ENCODE peak calls at places on chromosome 3, in seven cellular contexts. One of them, this sample, is unnamed.

GRCh38 chr3:11810276-11810675 is 36.4 kb downstream of the TAMM41 start:
- DNase-seq in stimulated activated naive CD8-positive, alpha-beta T cell treated with anti-CD3 and anti-CD28 coated beads, Interleukin-15, Interleukin-2, amounts not matched to agents 100 U/mL and 50 U/mL, for 24 hours: no peak
- DNase-seq in CD14-positive monocyte: no peak
- DNase-seq in Caco-2: no peak
- DNase-seq in NCI-H1105 treated with DMSO at 0.1 percent for 48 hours: no peak
- DNase-seq in NCI-H1436 treated with DMSO at 0.1 percent for 48 hours: no peak
- DNase-seq in aorta: no peak
- DNase-seq in this sample: no peak

GRCh38 chr3:53551324-53551723 is 56.9 kb downstream of the CACNA1D start:
- DNase-seq in stimulated activated naive CD8-positive, alpha-beta T cell treated with anti-CD3 and anti-CD28 coated beads, Interleukin-15, Interleukin-2, amounts not matched to agents 100 U/mL and 50 U/mL, for 24 hours: no peak
- DNase-seq in CD14-positive monocyte: no peak
- DNase-seq in Caco-2: no peak
- DNase-seq in NCI-H1105 treated with DMSO at 0.1 percent for 48 hours: no peak
- DNase-seq in NCI-H1436 treated with DMSO at 0.1 percent for 48 hours: no peak
- DNase-seq in aorta: no peak
- DNase-seq in this sample: no peak

GRCh38 chr3:196489747-196490146 is 13.8 kb downstream of the RNF168 start:
- DNase-seq in stimulated activated naive CD8-positive, alpha-beta T cell treated with anti-CD3 and anti-CD28 coated beads, Interleukin-15, Interleukin-2, amounts not matched to agents 100 U/mL and 50 U/mL, for 24 hours: no peak
- DNase-seq in CD14-positive monocyte: no peak
- DNase-seq in Caco-2: no peak
- DNase-seq in NCI-H1105 treated with DMSO at 0.1 percent for 48 hours: no peak
- DNase-seq in NCI-H1436 treated with DMSO at 0.1 percent for 48 hours: no peak
- DNase-seq in aorta: no peak
- DNase-seq in this sample: no peak

GRCh38 chr3:195557327-195557726 is 14.2 kb upstream of the PPP1R2 start:
- DNase-seq in stimulated activated naive CD8-positive, alpha-beta T cell treated with anti-CD3 and anti-CD28 coated beads, Interleukin-15, Interleukin-2, amounts not matched to agents 100 U/mL and 50 U/mL, for 24 hours: no peak
- DNase-seq in CD14-positive monocyte: no peak
- DNase-seq in Caco-2: no peak
- DNase-seq in NCI-H1105 treated with DMSO at 0.1 percent for 48 hours: no peak
- DNase-seq in NCI-H1436 treated with DMSO at 0.1 percent for 48 hours: no peak
- DNase-seq in aorta: no peak
- DNase-seq in this sample: no peak

GRCh38 chr3:46668591-46668990 is 24.9 kb downstream of the ALS2CL start:
- DNase-seq in stimulated activated naive CD8-positive, alpha-beta T cell treated with anti-CD3 and anti-CD28 coated beads, Interleukin-15, Interleukin-2, amounts not matched to agents 100 U/mL and 50 U/mL, for 24 hours: no peak
- DNase-seq in CD14-positive monocyte: no peak
- DNase-seq in Caco-2: no peak
- DNase-seq in NCI-H1105 treated with DMSO at 0.1 percent for 48 hours: no peak
- DNase-seq in NCI-H1436 treated with DMSO at 0.1 percent for 48 hours: no peak
- DNase-seq in aorta: no peak
- DNase-seq in this sample: no peak

GRCh38 chr3:99931059-99931458 is 113.4 kb downstream of the CMSS1 start:
- DNase-seq in stimulated activated naive CD8-positive, alpha-beta T cell treated with anti-CD3 and anti-CD28 coated beads, Interleukin-15, Interleukin-2, amounts not matched to agents 100 U/mL and 50 U/mL, for 24 hours: no peak
- DNase-seq in CD14-positive monocyte: no peak
- DNase-seq in Caco-2: peak
- DNase-seq in NCI-H1105 treated with DMSO at 0.1 percent for 48 hours: no peak
- DNase-seq in NCI-H1436 treated with DMSO at 0.1 percent for 48 hours: no peak
- DNase-seq in aorta: no peak
- DNase-seq in this sample: no peak

GRCh38 chr3:76669305-76669704 is 370.6 kb upstream of the ROBO2 start:
- DNase-seq in stimulated activated naive CD8-positive, alpha-beta T cell treated with anti-CD3 and anti-CD28 coated beads, Interleukin-15, Interleukin-2, amounts not matched to agents 100 U/mL and 50 U/mL, for 24 hours: no peak
- DNase-seq in CD14-positive monocyte: no peak
- DNase-seq in Caco-2: peak
- DNase-seq in NCI-H1105 treated with DMSO at 0.1 percent for 48 hours: no peak
- DNase-seq in NCI-H1436 treated with DMSO at 0.1 percent for 48 hours: no peak
- DNase-seq in aorta: no peak
- DNase-seq in this sample: no peak

GRCh38 chr3:194775731-194776130 is 90.0 kb downstream of the FAM43A start:
- DNase-seq in stimulated activated naive CD8-positive, alpha-beta T cell treated with anti-CD3 and anti-CD28 coated beads, Interleukin-15, Interleukin-2, amounts not matched to agents 100 U/mL and 50 U/mL, for 24 hours: no peak
- DNase-seq in CD14-positive monocyte: no peak
- DNase-seq in Caco-2: no peak
- DNase-seq in NCI-H1105 treated with DMSO at 0.1 percent for 48 hours: no peak
- DNase-seq in NCI-H1436 treated with DMSO at 0.1 percent for 48 hours: no peak
- DNase-seq in aorta: no peak
- DNase-seq in this sample: no peak

GRCh38 chr3:124834723-124835718 is 52.1 kb downstream of the ITGB5 start:
- DNase-seq in stimulated activated naive CD8-positive, alpha-beta T cell treated with anti-CD3 and anti-CD28 coated beads, Interleukin-15, Interleukin-2, amounts not matched to agents 100 U/mL and 50 U/mL, for 24 hours: peak
- DNase-seq in CD14-positive monocyte: no peak
- DNase-seq in Caco-2: peak
- DNase-seq in NCI-H1105 treated with DMSO at 0.1 percent for 48 hours: peak
- DNase-seq in NCI-H1436 treated with DMSO at 0.1 percent for 48 hours: peak
- DNase-seq in aorta: peak
- DNase-seq in this sample: no peak

GRCh38 chr3:11847035-11847394 is 330 bp upstream of the TAMM41 start:
- DNase-seq in stimulated activated naive CD8-positive, alpha-beta T cell treated with anti-CD3 and anti-CD28 coated beads, Interleukin-15, Interleukin-2, amounts not matched to agents 100 U/mL and 50 U/mL, for 24 hours: no peak
- DNase-seq in CD14-positive monocyte: no peak
- DNase-seq in Caco-2: no peak
- DNase-seq in NCI-H1105 treated with DMSO at 0.1 percent for 48 hours: no peak
- DNase-seq in NCI-H1436 treated with DMSO at 0.1 percent for 48 hours: no peak
- DNase-seq in aorta: no peak
- DNase-seq in this sample: no peak

GRCh38 chr3:46713048-46713897 is 4.4 kb downstream of the PRSS50 start:
- DNase-seq in stimulated activated naive CD8-positive, alpha-beta T cell treated with anti-CD3 and anti-CD28 coated beads, Interleukin-15, Interleukin-2, amounts not matched to agents 100 U/mL and 50 U/mL, for 24 hours: peak
- DNase-seq in CD14-positive monocyte: no peak
- DNase-seq in Caco-2: no peak
- DNase-seq in NCI-H1105 treated with DMSO at 0.1 percent for 48 hours: no peak
- DNase-seq in NCI-H1436 treated with DMSO at 0.1 percent for 48 hours: no peak
- DNase-seq in aorta: peak
- DNase-seq in this sample: no peak